ENCODE peak calls at places on chromosomes 3 and 15, in ten cellular contexts. One of them, this sample, is unnamed.

GRCh38 chr3:44079916-44080315 is 161.8 kb upstream of the TOPAZ1 start:
- DNase-seq in CD4-positive, CD25-positive, alpha-beta regulatory T cell: no peak
- DNase-seq in GM23248: no peak
- DNase-seq in LoVo: no peak
- DNase-seq in effector memory CD4-positive, alpha-beta T cell: no peak
- DNase-seq in CD8-positive, alpha-beta T cell: no peak
- DNase-seq in A549: no peak
- DNase-seq in GM19239: no peak
- DNase-seq in nucleus accumbens: no peak
- DNase-seq in Right ventricle myocardium superior: no peak
- DNase-seq in this sample: no peak

GRCh38 chr15:58487041-58487723 is 55.4 kb downstream of the LIPC start:
- DNase-seq in effector memory CD4-positive, alpha-beta T cell: no peak
- DNase-seq in nucleus accumbens: no peak
- DNase-seq in CD4-positive, CD25-positive, alpha-beta regulatory T cell: no peak
- DNase-seq in A549: no peak
- DNase-seq in GM19239: no peak
- DNase-seq in LoVo: no peak
- DNase-seq in CD8-positive, alpha-beta T cell: no peak
- DNase-seq in Right ventricle myocardium superior: no peak
- DNase-seq in GM23248: peak; percentile 32
- DNase-seq in this sample: no peak

GRCh38 chr3:196992461-196993065 is 23.9 kb upstream of the PIGZ start:
- DNase-seq in nucleus accumbens: no peak
- DNase-seq in effector memory CD4-positive, alpha-beta T cell: no peak
- DNase-seq in CD4-positive, CD25-positive, alpha-beta regulatory T cell: no peak
- DNase-seq in A549: no peak
- DNase-seq in LoVo: no peak
- DNase-seq in CD8-positive, alpha-beta T cell: no peak
- DNase-seq in Right ventricle myocardium superior: no peak
- DNase-seq in GM19239: no peak
- DNase-seq in GM23248: no peak
- DNase-seq in this sample: no peak

GRCh38 chr3:117238805-117239204 is 529.2 kb downstream of the TUSC7 start:
- DNase-seq in LoVo: no peak
- DNase-seq in A549: no peak
- DNase-seq in GM23248: no peak
- DNase-seq in effector memory CD4-positive, alpha-beta T cell: no peak
- DNase-seq in CD4-positive, CD25-positive, alpha-beta regulatory T cell: no peak
- DNase-seq in nucleus accumbens: no peak
- DNase-seq in GM19239: no peak
- DNase-seq in Right ventricle myocardium superior: no peak
- DNase-seq in CD8-positive, alpha-beta T cell: no peak
- DNase-seq in this sample: no peak

GRCh38 chr15:43776718-43777292 is at the start of gene ELL3:
- DNase-seq in Right ventricle myocardium superior: peak; percentile 88
- DNase-seq in effector memory CD4-positive, alpha-beta T cell: peak; percentile 72
- DNase-seq in GM19239: no peak
- DNase-seq in LoVo: peak; percentile 94
- DNase-seq in A549: peak; percentile 37
- DNase-seq in nucleus accumbens: peak; percentile 34
- DNase-seq in CD8-positive, alpha-beta T cell: peak; percentile 82
- DNase-seq in GM23248: peak; percentile 88
- DNase-seq in CD4-positive, CD25-positive, alpha-beta regulatory T cell: peak; percentile 86
- DNase-seq in this sample: peak; percentile 68

GRCh38 chr3:183824761-183825379 is 507 bp downstream of the MAP6D1 start:
- DNase-seq in GM23248: peak; percentile 41
- DNase-seq in Right ventricle myocardium superior: no peak
- DNase-seq in CD4-positive, CD25-positive, alpha-beta regulatory T cell: peak; percentile 28
- DNase-seq in effector memory CD4-positive, alpha-beta T cell: no peak
- DNase-seq in nucleus accumbens: no peak
- DNase-seq in CD8-positive, alpha-beta T cell: peak; percentile 56
- DNase-seq in GM19239: no peak
- DNase-seq in LoVo: no peak
- DNase-seq in A549: peak; percentile 23
- DNase-seq in this sample: peak; percentile 1

GRCh38 chr15:43977072-43977884 is 150.5 kb downstream of the WDR76 start:
- DNase-seq in LoVo: peak; percentile 39
- DNase-seq in CD4-positive, CD25-positive, alpha-beta regulatory T cell: peak; percentile 82
- DNase-seq in CD8-positive, alpha-beta T cell: no peak
- DNase-seq in effector memory CD4-positive, alpha-beta T cell: no peak
- DNase-seq in nucleus accumbens: no peak
- DNase-seq in GM19239: no peak
- DNase-seq in A549: no peak
- DNase-seq in Right ventricle myocardium superior: no peak
- DNase-seq in GM23248: no peak
- DNase-seq in this sample: peak; percentile 5

GRCh38 chr15:63846022-63846544 is 12.3 kb upstream of the HERC1 start:
- DNase-seq in A549: no peak
- DNase-seq in CD8-positive, alpha-beta T cell: no peak
- DNase-seq in CD4-positive, CD25-positive, alpha-beta regulatory T cell: no peak
- DNase-seq in nucleus accumbens: no peak
- DNase-seq in GM19239: no peak
- DNase-seq in LoVo: no peak
- DNase-seq in Right ventricle myocardium superior: no peak
- DNase-seq in GM23248: no peak
- DNase-seq in effector memory CD4-positive, alpha-beta T cell: no peak
- DNase-seq in this sample: no peak

GRCh38 chr15:45393851-45394250 is 15.5 kb upstream of the GATM start:
- DNase-seq in LoVo: no peak
- DNase-seq in GM19239: no peak
- DNase-seq in CD8-positive, alpha-beta T cell: no peak
- DNase-seq in nucleus accumbens: no peak
- DNase-seq in A549: no peak
- DNase-seq in Right ventricle myocardium superior: no peak
- DNase-seq in CD4-positive, CD25-positive, alpha-beta regulatory T cell: peak; percentile 16
- DNase-seq in effector memory CD4-positive, alpha-beta T cell: no peak
- DNase-seq in GM23248: peak; percentile 21
- DNase-seq in this sample: no peak

GRCh38 chr3:134904796-134905646 is 110.0 kb downstream of the EPHB1 start:
- DNase-seq in GM19239: no peak
- DNase-seq in nucleus accumbens: no peak
- DNase-seq in LoVo: no peak
- DNase-seq in CD8-positive, alpha-beta T cell: no peak
- DNase-seq in CD4-positive, CD25-positive, alpha-beta regulatory T cell: no peak
- DNase-seq in Right ventricle myocardium superior: no peak
- DNase-seq in effector memory CD4-positive, alpha-beta T cell: no peak
- DNase-seq in GM23248: no peak
- DNase-seq in A549: no peak
- DNase-seq in this sample: no peak

GRCh38 chr3:70774641-70775040 is 462.2 kb upstream of the MDFIC2 start:
- DNase-seq in GM19239: no peak
- DNase-seq in CD4-positive, CD25-positive, alpha-beta regulatory T cell: no peak
- DNase-seq in CD8-positive, alpha-beta T cell: no peak
- DNase-seq in Right ventricle myocardium superior: no peak
- DNase-seq in A549: no peak
- DNase-seq in LoVo: no peak
- DNase-seq in GM23248: peak; percentile 23
- DNase-seq in effector memory CD4-positive, alpha-beta T cell: no peak
- DNase-seq in nucleus accumbens: no peak
- DNase-seq in this sample: no peak

GRCh38 chr3:53089511-53089910 is 40.7 kb downstream of the RFT1 start:
- DNase-seq in nucleus accumbens: no peak
- DNase-seq in CD4-positive, CD25-positive, alpha-beta regulatory T cell: no peak
- DNase-seq in effector memory CD4-positive, alpha-beta T cell: no peak
- DNase-seq in GM23248: no peak
- DNase-seq in GM19239: no peak
- DNase-seq in LoVo: no peak
- DNase-seq in Right ventricle myocardium superior: peak; percentile 86
- DNase-seq in A549: no peak
- DNase-seq in CD8-positive, alpha-beta T cell: no peak
- DNase-seq in this sample: no peak

GRCh38 chr3:131447349-131447748 is 55.4 kb downstream of the MRPL3 start:
- DNase-seq in effector memory CD4-positive, alpha-beta T cell: no peak
- DNase-seq in LoVo: no peak
- DNase-seq in GM19239: no peak
- DNase-seq in CD4-positive, CD25-positive, alpha-beta regulatory T cell: no peak
- DNase-seq in CD8-positive, alpha-beta T cell: no peak
- DNase-seq in nucleus accumbens: no peak
- DNase-seq in A549: no peak
- DNase-seq in Right ventricle myocardium superior: no peak
- DNase-seq in GM23248: no peak
- DNase-seq in this sample: no peak

GRCh38 chr3:61869378-61869777 is 308.0 kb downstream of the PTPRG start:
- DNase-seq in GM23248: no peak
- DNase-seq in CD4-positive, CD25-positive, alpha-beta regulatory T cell: no peak
- DNase-seq in effector memory CD4-positive, alpha-beta T cell: no peak
- DNase-seq in A549: no peak
- DNase-seq in Right ventricle myocardium superior: no peak
- DNase-seq in CD8-positive, alpha-beta T cell: no peak
- DNase-seq in GM19239: no peak
- DNase-seq in LoVo: no peak
- DNase-seq in nucleus accumbens: no peak
- DNase-seq in this sample: no peak

GRCh38 chr15:75043509-75044257 is 20.3 kb downstream of the PPCDC start:
- DNase-seq in LoVo: no peak
- DNase-seq in GM19239: peak; percentile 28
- DNase-seq in Right ventricle myocardium superior: peak; percentile 98
- DNase-seq in A549: no peak
- DNase-seq in CD4-positive, CD25-positive, alpha-beta regulatory T cell: no peak
- DNase-seq in CD8-positive, alpha-beta T cell: no peak
- DNase-seq in effector memory CD4-positive, alpha-beta T cell: no peak
- DNase-seq in GM23248: peak; percentile 100
- DNase-seq in nucleus accumbens: peak; percentile 89
- DNase-seq in this sample: no peak

GRCh38 chr3:110063178-110063577 is 725.8 kb upstream of the DPPA4 start:
- DNase-seq in A549: no peak
- DNase-seq in nucleus accumbens: no peak
- DNase-seq in effector memory CD4-positive, alpha-beta T cell: no peak
- DNase-seq in Right ventricle myocardium superior: no peak
- DNase-seq in CD4-positive, CD25-positive, alpha-beta regulatory T cell: no peak
- DNase-seq in LoVo: no peak
- DNase-seq in CD8-positive, alpha-beta T cell: no peak
- DNase-seq in GM23248: no peak
- DNase-seq in GM19239: no peak
- DNase-seq in this sample: no peak

GRCh38 chr15:96121521-96121920 is 209.0 kb upstream of the NR2F2 start:
- DNase-seq in effector memory CD4-positive, alpha-beta T cell: no peak
- DNase-seq in nucleus accumbens: no peak
- DNase-seq in LoVo: no peak
- DNase-seq in Right ventricle myocardium superior: no peak
- DNase-seq in GM23248: peak; percentile 45
- DNase-seq in A549: no peak
- DNase-seq in GM19239: no peak
- DNase-seq in CD8-positive, alpha-beta T cell: no peak
- DNase-seq in CD4-positive, CD25-positive, alpha-beta regulatory T cell: no peak
- DNase-seq in this sample: no peak

GRCh38 chr3:135513106-135514063 is 452.1 kb upstream of the PPP2R3A start:
- DNase-seq in GM19239: no peak
- DNase-seq in effector memory CD4-positive, alpha-beta T cell: no peak
- DNase-seq in GM23248: peak; percentile 42
- DNase-seq in Right ventricle myocardium superior: no peak
- DNase-seq in CD8-positive, alpha-beta T cell: no peak
- DNase-seq in CD4-positive, CD25-positive, alpha-beta regulatory T cell: peak; percentile 8
- DNase-seq in nucleus accumbens: no peak
- DNase-seq in A549: no peak
- DNase-seq in LoVo: peak; percentile 47
- DNase-seq in this sample: no peak

GRCh38 chr15:41862515-41863116 is 24.0 kb downstream of the PLA2G4B start:
- DNase-seq in CD4-positive, CD25-positive, alpha-beta regulatory T cell: no peak
- DNase-seq in CD8-positive, alpha-beta T cell: no peak
- DNase-seq in A549: no peak
- DNase-seq in LoVo: peak; percentile 14
- DNase-seq in GM23248: no peak
- DNase-seq in effector memory CD4-positive, alpha-beta T cell: no peak
- DNase-seq in Right ventricle myocardium superior: no peak
- DNase-seq in GM19239: no peak
- DNase-seq in nucleus accumbens: no peak
- DNase-seq in this sample: no peak